ENCODE peak calls at places on chromosomes 13 and 19, in ten cellular contexts. N, Y, O, K, B, L, X, I, W and H are unnamed samples.

GRCh38 chr13:113999618-113999910 is 25.7 kb upstream of the C13orf46 start:
- DNase-seq in N (no peak), Y (no peak), O (no peak), K (no peak), B (peak; percentile 48), L (no peak), X (no peak), I (no peak), W (no peak), H (no peak)

GRCh38 chr13:103349664-103350063 is 283.4 kb upstream of the SLC10A2 start:
- DNase-seq in N (no peak), Y (no peak), O (no peak), K (no peak), B (no peak), L (no peak), X (no peak), I (no peak), W (no peak), H (no peak)

GRCh38 chr19:57477191-57478008 is at the start of gene ZNF772:
- DNase-seq in N (peak; percentile 84), Y (peak; percentile 94), O (peak; percentile 91), K (peak; percentile 95), B (peak; percentile 92), L (peak; percentile 90), X (peak; percentile 75), I (peak; percentile 84), W (peak; percentile 81), H (peak; percentile 93)

GRCh38 chr13:48334534-48335127 is 31.1 kb downstream of the RB1 start:
- DNase-seq in N (no peak), Y (no peak), O (no peak), K (peak; percentile 71), B (no peak), L (no peak), X (no peak), I (no peak), W (no peak), H (peak; percentile 41)

GRCh38 chr13:52738719-52739467 is 727 bp downstream of the CNMD start:
- DNase-seq in N (no peak), Y (no peak), O (no peak), K (peak; percentile 15), B (peak; percentile 74), L (no peak), X (peak; percentile 58), I (no peak), W (peak; percentile 47), H (peak; percentile 28)

GRCh38 chr19:47351545-47351944 is 2.4 kb downstream of the DHX34 start:
- DNase-seq in N (no peak), Y (no peak), O (no peak), K (peak; percentile 40), B (no peak), L (no peak), X (no peak), I (no peak), W (no peak), H (peak; percentile 65)

GRCh38 chr13:72368031-72368430 is 359.4 kb downstream of the MZT1 start:
- DNase-seq in N (no peak), Y (no peak), O (no peak), K (no peak), B (no peak), L (no peak), X (no peak), I (no peak), W (no peak), H (no peak)

GRCh38 chr13:44117351-44117750 is 237.6 kb downstream of the LACC1 start:
- DNase-seq in N (no peak), Y (no peak), O (no peak), K (peak; percentile 66), B (no peak), L (no peak), X (no peak), I (no peak), W (no peak), H (peak; percentile 39)

GRCh38 chr19:18685597-18686164 is 2.2 kb downstream of the CRTC1 start:
- DNase-seq in N (no peak), Y (no peak), O (no peak), K (no peak), B (no peak), L (no peak), X (no peak), I (no peak), W (no peak), H (no peak)

GRCh38 chr19:18683955-18684641 is 618 bp downstream of the CRTC1 start:
- DNase-seq in N (no peak), Y (no peak), O (no peak), K (no peak), B (no peak), L (no peak), X (no peak), I (no peak), W (no peak), H (no peak)

GRCh38 chr19:18682807-18683108 is 722 bp upstream of the CRTC1 start:
- DNase-seq in N (no peak), Y (no peak), O (no peak), K (no peak), B (no peak), L (no peak), X (no peak), I (no peak), W (no peak), H (no peak)

GRCh38 chr19:18684642-18684993 is 1.1 kb downstream of the CRTC1 start:
- DNase-seq in N (no peak), Y (no peak), O (no peak), K (no peak), B (no peak), L (no peak), X (no peak), I (no peak), W (no peak), H (peak; percentile 19)

DNA sequence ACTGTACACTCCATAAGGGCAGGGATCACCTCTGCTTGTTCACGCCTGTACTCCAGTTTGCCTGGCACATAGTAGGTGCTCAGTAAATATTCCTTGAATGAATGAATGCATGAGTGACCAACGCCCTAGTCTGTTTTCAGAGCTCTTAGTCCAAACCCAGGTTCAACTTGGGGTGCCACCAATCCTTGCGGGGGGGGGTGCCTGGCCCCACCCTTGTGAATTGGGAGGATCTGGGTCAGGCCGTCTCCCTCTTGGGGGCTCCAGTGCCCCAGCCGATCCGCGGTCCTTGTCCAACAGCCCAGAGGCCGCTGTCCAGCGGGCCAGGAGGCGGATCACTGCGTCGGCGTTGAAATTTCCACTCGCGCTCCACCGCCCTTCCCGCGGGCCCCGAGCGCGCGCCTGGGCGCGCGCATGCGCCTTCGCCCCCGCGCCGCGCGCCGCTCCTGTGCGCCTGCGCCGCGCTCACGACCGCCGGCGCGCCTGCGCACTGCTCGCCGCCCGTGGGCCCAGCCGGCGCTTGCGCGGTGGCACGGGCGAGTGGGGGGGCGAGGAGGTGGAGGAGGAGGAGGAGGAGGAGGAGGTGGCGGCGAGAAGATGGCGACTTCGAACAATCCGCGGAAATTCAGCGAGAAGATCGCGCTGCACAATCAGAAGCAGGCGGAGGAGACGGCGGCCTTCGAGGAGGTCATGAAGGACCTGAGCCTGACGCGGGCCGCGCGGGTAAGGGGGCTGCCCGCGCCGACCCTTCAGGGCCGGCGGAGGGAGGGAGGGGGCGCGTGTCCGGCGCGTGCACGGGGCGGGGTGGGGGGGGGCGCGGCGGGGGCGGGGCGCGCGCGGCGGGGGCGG is at the start of gene CRTC1:
- DNase-seq in N (peak; percentile 89), Y (peak; percentile 91), O (peak; percentile 90), K (peak; percentile 87), B (peak; percentile 98), L (peak; percentile 98), X (peak; percentile 98), I (peak; percentile 46), W (peak; percentile 99), H (peak; percentile 96)
- TF ChIP-seq POLR2A in N (peak; percentile 57), Y (peak; percentile 62), O (no peak), K (peak; percentile 71), B (peak; percentile 59), L (peak; percentile 69), X (peak; percentile 69), I (peak; percentile 77), W (peak; percentile 83), H (peak; percentile 51)

DNA sequence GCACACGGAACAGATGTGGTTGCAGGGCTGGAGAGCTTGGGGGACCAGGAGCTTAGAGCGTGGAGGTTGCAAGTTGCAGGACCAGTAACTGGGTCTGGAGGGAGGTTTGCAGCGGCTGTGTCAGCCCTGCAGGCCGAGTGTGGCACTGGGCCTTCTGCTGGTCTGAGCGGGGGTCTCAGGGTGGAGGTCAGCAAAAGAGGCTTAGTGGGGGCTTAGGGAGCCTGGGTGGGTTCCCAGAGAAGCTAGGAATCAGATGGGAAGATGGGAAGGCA is 5.8 kb upstream of the HCN2 start:
- DNase-seq in N (no peak), Y (no peak), O (no peak), K (no peak), B (no peak), L (no peak), X (no peak), I (no peak), W (no peak), H (no peak)
- TF ChIP-seq POLR2A in N (no peak), Y (no peak), O (no peak), K (peak; percentile 1), B (no peak), L (no peak), X (peak; percentile 12), I (no peak), W (peak; percentile 78), H (no peak)

DNA sequence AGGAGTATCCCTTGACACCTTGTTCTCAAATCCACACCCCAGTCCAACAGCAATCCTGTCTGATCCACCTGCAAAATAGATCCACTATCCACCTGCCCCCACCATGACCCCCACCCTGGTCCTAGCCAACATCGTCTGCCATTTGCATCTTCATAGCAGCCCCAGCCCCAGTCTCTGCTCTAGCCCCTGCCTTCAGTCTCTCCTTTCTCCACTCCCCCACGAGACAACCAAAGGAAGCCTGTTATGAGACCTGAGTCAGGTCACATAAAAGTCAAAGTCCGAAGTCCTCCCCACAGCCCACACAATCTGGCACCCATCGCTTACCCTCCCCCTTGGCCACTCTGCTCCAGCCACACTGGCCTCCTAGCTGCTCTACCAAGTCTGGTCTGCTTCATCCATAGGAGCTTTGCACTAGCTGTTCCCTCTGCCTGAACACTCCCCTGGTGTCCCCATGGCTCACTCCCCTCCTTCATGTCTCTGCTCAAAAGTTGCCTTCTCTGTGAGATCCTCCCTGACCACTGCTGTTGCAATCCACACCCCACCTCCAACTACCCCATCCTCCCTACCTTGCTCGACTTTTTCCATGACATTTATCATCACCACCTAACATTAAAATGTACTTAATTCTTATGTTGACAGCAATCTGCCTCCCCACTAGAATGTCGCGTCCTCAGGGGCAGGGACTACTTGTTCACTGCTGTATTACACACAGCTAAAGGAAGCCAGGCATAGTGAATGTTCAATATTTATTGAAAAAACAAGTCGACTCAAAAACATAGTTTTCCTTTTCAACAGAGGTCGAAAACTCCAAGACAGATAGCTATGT is 1.2 kb upstream of the PLEKHG2 start:
- DNase-seq in N (peak; percentile 73), Y (peak; percentile 91), O (peak; percentile 86), K (no peak), B (peak; percentile 83), L (no peak), X (no peak), I (no peak), W (no peak), H (no peak)
- TF ChIP-seq POLR2A in N (no peak), Y (peak; percentile 77), O (peak; percentile 80), K (no peak), B (peak; percentile 4), L (no peak), X (peak; percentile 48), I (peak; percentile 13), W (peak; percentile 23), H (no peak)

GRCh38 chr13:57629391-57629804 is 2.1 kb upstream of the PCDH17 start:
- DNase-seq in N (no peak), Y (no peak), O (no peak), K (no peak), B (peak; percentile 72), L (no peak), X (no peak), I (no peak), W (no peak), H (no peak)

GRCh38 chr13:57627663-57628062 is 3.9 kb upstream of the PCDH17 start:
- DNase-seq in N (no peak), Y (no peak), O (no peak), K (peak; percentile 51), B (no peak), L (no peak), X (no peak), I (no peak), W (peak; percentile 23), H (peak; percentile 21)

GRCh38 chr13:57631607-57632275 is at the start of gene PCDH17:
- DNase-seq in N (peak; percentile 40), Y (no peak), O (peak; percentile 34), K (peak; percentile 65), B (peak; percentile 73), L (no peak), X (no peak), I (no peak), W (no peak), H (peak; percentile 12)

GRCh38 chr13:57630661-57631606 is 610 bp upstream of the PCDH17 start:
- DNase-seq in N (no peak), Y (no peak), O (no peak), K (peak; percentile 50), B (no peak), L (no peak), X (no peak), I (no peak), W (no peak), H (no peak)

GRCh38 chr13:57629821-57630235 is 1.7 kb upstream of the PCDH17 start:
- DNase-seq in N (peak; percentile 74), Y (peak; percentile 72), O (peak; percentile 67), K (peak; percentile 95), B (peak; percentile 84), L (no peak), X (no peak), I (peak; percentile 93), W (peak; percentile 16), H (peak; percentile 47)
- TF ChIP-seq POLR2A in N (peak; percentile 94), Y (peak; percentile 65), O (no peak), K (peak; percentile 84), B (peak; percentile 97), L (no peak), X (no peak), I (no peak), W (no peak), H (no peak)